ENCODE peak calls at places on chromosomes 12 and 14, in eight cellular contexts. P, H, I, R, X, Z, U and F are unnamed samples.

GRCh38 chr14:60951781-60952435 is 29.0 kb downstream of the TRMT5 start:
- DNase-seq in P (no peak), H (no peak), I (no peak), R (no peak), X (no peak), Z (no peak), U (no peak), F (no peak)

GRCh38 chr12:105483691-105484090 is 153.2 kb downstream of the C12orf75 start:
- DNase-seq in P (no peak), H (no peak), I (no peak), R (no peak), X (no peak), Z (no peak), U (no peak), F (no peak)

GRCh38 chr12:123150804-123151678 is at the start of gene PITPNM2:
- DNase-seq in P (peak; percentile 49), H (peak; percentile 31), I (peak; percentile 76), R (peak; percentile 84), X (no peak), Z (peak; percentile 62), U (no peak), F (peak; percentile 38)

GRCh38 chr12:2386566-2386965 is 333.8 kb downstream of the CACNA1C start:
- DNase-seq in P (no peak), H (no peak), I (no peak), R (no peak), X (no peak), Z (no peak), U (no peak), F (no peak)

GRCh38 chr12:132427999-132428871 is 61.7 kb upstream of the FBRSL1 start:
- DNase-seq in P (no peak), H (no peak), I (no peak), R (no peak), X (no peak), Z (no peak), U (no peak), F (no peak)

GRCh38 chr12:51847830-51848727 is at the start of gene FIGNL2:
- DNase-seq in P (no peak), H (no peak), I (peak; percentile 27), R (no peak), X (no peak), Z (no peak), U (no peak), F (no peak)

GRCh38 chr12:109716512-109717389 is 3.1 kb downstream of the FAM222A start:
- DNase-seq in P (no peak), H (no peak), I (peak; percentile 27), R (no peak), X (peak; percentile 78), Z (no peak), U (no peak), F (no peak)

GRCh38 chr12:18750087-18750486 is 12.2 kb downstream of the CAPZA3 start:
- DNase-seq in P (no peak), H (no peak), I (peak; percentile 56), R (no peak), X (no peak), Z (no peak), U (peak; percentile 25), F (no peak)

GRCh38 chr14:100767003-100767787 is 40.5 kb downstream of the DLK1 start:
- DNase-seq in P (no peak), H (no peak), I (no peak), R (no peak), X (no peak), Z (no peak), U (no peak), F (no peak)

GRCh38 chr14:51534623-51535022 is 117.1 kb upstream of the FRMD6 start:
- DNase-seq in P (no peak), H (no peak), I (no peak), R (no peak), X (no peak), Z (no peak), U (no peak), F (no peak)

GRCh38 chr12:57340104-57340503 is 89.1 kb upstream of the STAC3 start:
- DNase-seq in P (no peak), H (no peak), I (peak; percentile 92), R (peak; percentile 39), X (peak; percentile 41), Z (no peak), U (peak; percentile 17), F (no peak)

GRCh38 chr14:36580141-36580855 is 2.1 kb downstream of the NKX2-8 start:
- DNase-seq in P (no peak), H (no peak), I (no peak), R (no peak), X (no peak), Z (no peak), U (no peak), F (no peak)

GRCh38 chr14:94005324-94005723 is 8.2 kb downstream of the CCDC197 start:
- DNase-seq in P (no peak), H (no peak), I (no peak), R (no peak), X (no peak), Z (no peak), U (no peak), F (no peak)

GRCh38 chr14:103496776-103497175 is 25.9 kb downstream of the CKB start:
- DNase-seq in P (no peak), H (no peak), I (peak; percentile 30), R (peak; percentile 25), X (no peak), Z (no peak), U (no peak), F (no peak)

GRCh38 chr12:129807101-129807500 is 96.7 kb downstream of the TMEM132D start:
- DNase-seq in P (no peak), H (no peak), I (no peak), R (no peak), X (no peak), Z (no peak), U (no peak), F (peak; percentile 57)

GRCh38 chr12:93011100-93011499 is 82.0 kb upstream of the EEA1 start:
- DNase-seq in P (no peak), H (no peak), I (no peak), R (no peak), X (no peak), Z (no peak), U (no peak), F (no peak)

GRCh38 chr12:25985296-25985992 is 27.0 kb downstream of the RASSF8 start:
- DNase-seq in P (no peak), H (no peak), I (no peak), R (no peak), X (no peak), Z (no peak), U (no peak), F (no peak)